ENCODE peak calls at places on chromosomes 5 and 9, in five cellular contexts. G, H, R, A and J are unnamed samples. For H3K36me3, the result is how much of the 10 kb centered on the place peaks cover.

GRCh38 chr5:172417983-172418630 is 36.2 kb downstream of the SH3PXD2B start:
- DNase-seq in G (no peak), H (peak), R (no peak), A (peak), J (peak)

GRCh38 chr9:129272348-129273025 is 94.4 kb upstream of the IER5L start:
- DNase-seq in G (no peak), H (no peak), R (no peak), A (no peak), J (no peak)

GRCh38 chr9:93265301-93265971 is 81.5 kb downstream of the WNK2 start:
- DNase-seq in G (no peak), H (peak), R (no peak), A (no peak), J (no peak)

GRCh38 chr9:108161520-108161919 is 672.0 kb upstream of the KLF4 start:
- DNase-seq in G (no peak), H (no peak), R (no peak), A (no peak), J (no peak)

GRCh38 chr5:78879541-78879940 is 105.6 kb downstream of the ARSB start:
- DNase-seq in G (no peak), H (no peak), R (no peak), A (no peak), J (no peak)

GRCh38 chr5:87129051-87129450 is 138.6 kb upstream of the RASA1 start:
- DNase-seq in G (no peak), H (no peak), R (no peak), A (no peak), J (no peak)

GRCh38 chr9:96020822-96021615 is 145.5 kb downstream of the ERCC6L2 start:
- DNase-seq in G (peak), H (no peak), R (no peak), A (no peak), J (no peak)

GRCh38 chr5:6359941-6360683 is 18.2 kb downstream of the MED10 start:
- DNase-seq in G (no peak), H (peak), R (no peak), A (no peak), J (no peak)

GRCh38 chr9:129897263-129897662 is 62.0 kb downstream of the USP20 start:
- DNase-seq in G (no peak), H (no peak), R (no peak), A (no peak), J (no peak)

GRCh38 chr5:38657020-38657419 is 100.6 kb upstream of the LIFR start:
- DNase-seq in G (no peak), H (no peak), R (no peak), A (no peak), J (no peak)

DNA sequence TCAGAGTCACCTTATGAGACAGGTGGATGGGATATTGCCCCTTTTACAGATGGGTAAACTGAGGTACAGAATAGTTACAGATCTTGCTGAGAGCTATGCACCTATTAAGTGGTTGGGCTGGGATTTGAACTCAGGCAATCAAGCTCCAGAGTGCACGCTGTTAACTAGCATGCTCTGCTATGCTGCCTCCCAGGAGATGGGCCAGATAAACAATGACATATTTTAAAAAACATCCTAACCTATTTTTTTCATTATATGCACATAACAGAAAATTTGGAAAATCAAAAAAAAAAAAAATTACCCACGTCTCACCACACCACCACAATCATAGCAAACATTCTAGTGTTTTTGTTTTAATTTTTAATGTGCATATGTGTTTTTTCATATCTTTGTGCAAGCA is 123.4 kb upstream of the STC2 start:
- DNase-seq in G (no peak), H (no peak), R (no peak), A (no peak), J (no peak)
- H3K27ac ChIP-seq in G (no peak), H (no peak), R (no peak), A (peak), J (no peak)

DNA sequence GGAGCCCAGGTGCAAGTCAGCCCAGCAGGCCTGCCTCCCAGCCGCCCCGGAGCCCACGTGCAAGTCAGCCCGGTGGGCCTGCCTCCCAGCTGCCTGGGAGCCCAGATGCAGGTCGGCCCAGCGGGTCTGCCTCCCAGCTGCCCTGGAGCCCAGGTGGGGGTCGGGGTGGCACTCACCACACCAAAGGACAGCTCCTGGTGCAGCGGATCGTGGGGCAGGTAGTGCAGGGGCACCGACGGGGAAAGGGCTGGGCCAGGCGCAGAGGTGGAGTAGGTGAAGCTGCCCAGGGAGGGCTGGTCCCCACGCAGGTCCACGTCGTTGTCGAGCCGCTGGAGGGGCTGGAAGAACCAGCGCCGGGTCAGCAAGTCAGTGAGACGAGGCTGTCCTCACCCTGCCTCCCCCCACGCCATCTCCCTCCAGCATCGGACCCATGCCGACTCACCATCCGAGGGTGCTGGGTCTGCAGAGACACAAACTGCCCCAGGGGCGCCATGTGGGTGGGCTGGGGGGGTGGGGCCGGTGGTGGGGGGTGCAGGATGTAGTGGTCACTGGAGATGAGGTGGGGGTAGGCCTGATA is 6.7 kb downstream of the RNF44 start:
- DNase-seq in G (no peak), H (no peak), R (no peak), A (no peak), J (no peak)
- H3K36me3 ChIP-seq in G (under half), H (half or more), R (under half), A (under half), J (half or more)

GRCh38 chr5:174376726-174377373 is 331.3 kb downstream of the NSG2 start:
- DNase-seq in G (no peak), H (no peak), R (no peak), A (no peak), J (no peak)

GRCh38 chr5:174374206-174374605 is 328.7 kb downstream of the NSG2 start:
- DNase-seq in G (no peak), H (no peak), R (no peak), A (peak), J (no peak)

GRCh38 chr5:174376056-174376455 is 330.6 kb downstream of the NSG2 start:
- DNase-seq in G (no peak), H (no peak), R (no peak), A (no peak), J (no peak)

DNA sequence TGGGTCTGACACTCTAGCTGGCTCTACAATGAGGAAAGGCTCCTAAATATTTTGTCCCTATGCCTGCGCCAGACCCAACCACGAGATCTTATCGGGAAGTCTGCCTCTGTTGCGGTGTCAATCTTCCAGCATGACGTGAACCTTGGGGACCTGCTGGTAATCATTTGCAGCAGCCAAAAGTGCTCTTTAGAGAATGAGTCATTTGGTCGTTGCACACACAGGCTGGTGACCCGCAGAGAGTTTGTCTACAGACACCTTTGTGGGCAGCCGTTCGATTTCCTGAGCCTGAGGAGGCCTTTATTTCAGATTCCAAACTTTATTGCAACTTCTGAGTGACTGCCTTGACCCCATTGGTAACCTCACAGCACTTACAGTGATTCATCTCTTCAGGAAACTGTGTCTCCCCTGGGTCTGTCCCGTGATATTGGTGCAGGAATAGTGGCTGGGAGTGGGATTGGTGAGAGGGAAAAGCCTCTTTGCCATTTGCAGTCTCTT is 326.1 kb downstream of the NSG2 start:
- DNase-seq in G (no peak), H (no peak), R (no peak), A (peak), J (no peak)
- H3K27ac ChIP-seq in G (no peak), H (no peak), R (no peak), A (no peak), J (no peak)

GRCh38 chr5:177434437-177434836 is 8.0 kb downstream of the GRK6 start:
- DNase-seq in G (no peak), H (no peak), R (no peak), A (no peak), J (no peak)
- H3K36me3 ChIP-seq in G (half or more), H (half or more), R (half or more), A (under half), J (half or more)

DNA sequence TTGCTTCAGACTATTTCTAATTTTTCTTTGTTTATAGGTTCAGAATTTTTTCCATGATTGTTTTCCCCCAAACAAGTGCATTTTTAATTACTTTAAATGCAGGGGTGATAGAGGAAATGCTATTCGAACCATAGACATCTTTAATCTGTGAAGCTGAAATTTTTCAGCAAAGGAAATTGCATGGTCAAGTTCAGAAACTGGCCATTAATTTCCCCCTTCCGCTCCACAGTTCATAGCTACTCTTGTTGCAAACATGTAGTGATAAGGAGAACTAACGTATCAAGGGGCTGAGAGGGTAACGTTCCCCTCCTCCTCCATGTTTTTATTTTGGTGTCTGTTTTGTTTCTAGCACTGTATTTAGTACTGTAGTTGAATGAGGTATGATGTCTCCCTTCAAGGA is 3.4 kb upstream of the ROPN1L start:
- DNase-seq in G (no peak), H (no peak), R (no peak), A (no peak), J (no peak)
- H3K27ac ChIP-seq in G (no peak), H (no peak), R (no peak), A (no peak), J (no peak)

GRCh38 chr5:10682801-10683525 is 78.1 kb downstream of the DAP start:
- DNase-seq in G (no peak), H (no peak), R (no peak), A (no peak), J (no peak)
- H3K36me3 ChIP-seq in G (under half), H (under half), R (under half), A (under half), J (half or more)

GRCh38 chr9:127341152-127341551 is 55.8 kb upstream of the SLC2A8 start:
- DNase-seq in G (no peak), H (no peak), R (no peak), A (no peak), J (no peak)
- H3K27ac ChIP-seq in G (no peak), H (peak), R (no peak), A (no peak), J (peak)

GRCh38 chr5:173893192-173893561 is 5.0 kb downstream of the CPEB4 start:
- DNase-seq in G (no peak), H (no peak), R (no peak), A (no peak), J (no peak)

GRCh38 chr5:173891367-173891766 is 3.2 kb downstream of the CPEB4 start:
- DNase-seq in G (no peak), H (no peak), R (no peak), A (no peak), J (no peak)

GRCh38 chr5:173901705-173902104 is 13.6 kb downstream of the CPEB4 start:
- DNase-seq in G (no peak), H (no peak), R (no peak), A (no peak), J (no peak)

GRCh38 chr5:173895766-173896165 is 7.6 kb downstream of the CPEB4 start:
- DNase-seq in G (no peak), H (no peak), R (no peak), A (no peak), J (no peak)

DNA sequence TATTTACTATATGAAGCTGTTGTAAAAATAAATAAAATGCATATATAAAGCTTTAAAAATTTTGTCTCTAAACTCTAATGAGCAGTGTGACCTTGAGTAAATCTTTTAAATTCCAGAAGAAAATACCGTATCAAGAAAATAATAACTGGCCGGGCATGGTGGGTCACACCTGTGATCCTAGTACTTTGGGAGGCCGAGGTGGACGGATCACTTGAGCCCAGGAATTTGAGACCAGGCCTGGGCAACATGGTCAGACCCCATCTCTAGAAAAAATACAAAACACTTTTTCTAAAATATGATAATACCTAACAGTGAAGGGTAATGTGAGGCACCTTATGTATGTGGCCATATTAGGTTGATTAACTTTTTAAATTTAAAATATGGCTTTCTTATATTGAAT is 8.5 kb downstream of the CPEB4 start:
- DNase-seq in G (no peak), H (no peak), R (no peak), A (no peak), J (no peak)
- H3K36me3 ChIP-seq in G (under half), H (under half), R (under half), A (under half), J (under half)

GRCh38 chr9:89678394-89679005 is 73.7 kb downstream of the GADD45G start:
- DNase-seq in G (no peak), H (no peak), R (no peak), A (no peak), J (no peak)

GRCh38 chr9:89679581-89679980 is 74.8 kb downstream of the GADD45G start:
- DNase-seq in G (no peak), H (peak), R (no peak), A (no peak), J (no peak)

GRCh38 chr9:89676281-89676680 is 71.5 kb downstream of the GADD45G start:
- DNase-seq in G (no peak), H (no peak), R (no peak), A (no peak), J (no peak)

GRCh38 chr9:89679006-89679395 is 74.2 kb downstream of the GADD45G start:
- DNase-seq in G (no peak), H (no peak), R (no peak), A (no peak), J (no peak)

GRCh38 chr9:89677696-89678393 is 73.0 kb downstream of the GADD45G start:
- DNase-seq in G (no peak), H (no peak), R (no peak), A (no peak), J (no peak)
- H3K27ac ChIP-seq in G (no peak), H (no peak), R (no peak), A (no peak), J (no peak)

GRCh38 chr5:7857918-7858632 is 7.1 kb upstream of the CFAP90 start:
- DNase-seq in G (no peak), H (no peak), R (no peak), A (peak), J (no peak)
- H3K36me3 ChIP-seq in G (under half), H (under half), R (under half), A (under half), J (under half)